ENCODE peak calls at places on chromosomes 6 and 20, in eight cellular contexts. One of them, this sample, is unnamed.

GRCh38 chr6:2999005-2999620 is 581 bp upstream of the NQO2 start:
- DNase-seq in left ventricle myocardium inferior: no peak
- DNase-seq in NCI-H524 treated with DMSO at 0.1 percent for 48 hours: peak
- DNase-seq in activated gamma-delta T cell: no peak
- DNase-seq in ACHN: peak
- DNase-seq in HuH-7: no peak
- DNase-seq in OCI-M1: peak
- DNase-seq in psoas muscle: peak
- DNase-seq in this sample: peak

GRCh38 chr20:59159091-59159821 is 4.4 kb upstream of the ZNF831 start:
- DNase-seq in left ventricle myocardium inferior: no peak
- DNase-seq in NCI-H524 treated with DMSO at 0.1 percent for 48 hours: no peak
- DNase-seq in activated gamma-delta T cell: peak
- DNase-seq in ACHN: no peak
- DNase-seq in HuH-7: no peak
- DNase-seq in OCI-M1: no peak
- DNase-seq in psoas muscle: no peak
- DNase-seq in this sample: no peak

GRCh38 chr6:1617466-1618304 is 8.0 kb downstream of the FOXC1 start:
- DNase-seq in left ventricle myocardium inferior: no peak
- DNase-seq in NCI-H524 treated with DMSO at 0.1 percent for 48 hours: no peak
- DNase-seq in activated gamma-delta T cell: no peak
- DNase-seq in ACHN: no peak
- DNase-seq in HuH-7: no peak
- DNase-seq in OCI-M1: no peak
- DNase-seq in psoas muscle: no peak
- DNase-seq in this sample: no peak

GRCh38 chr6:102736941-102737368 is 1343.4 kb downstream of the GRIK2 start:
- DNase-seq in left ventricle myocardium inferior: no peak
- DNase-seq in NCI-H524 treated with DMSO at 0.1 percent for 48 hours: no peak
- DNase-seq in activated gamma-delta T cell: no peak
- DNase-seq in ACHN: no peak
- DNase-seq in HuH-7: no peak
- DNase-seq in OCI-M1: no peak
- DNase-seq in psoas muscle: no peak
- DNase-seq in this sample: no peak

GRCh38 chr20:35885212-35885611 is 69.1 kb downstream of the SCAND1 start:
- DNase-seq in left ventricle myocardium inferior: no peak
- DNase-seq in NCI-H524 treated with DMSO at 0.1 percent for 48 hours: no peak
- DNase-seq in activated gamma-delta T cell: no peak
- DNase-seq in ACHN: no peak
- DNase-seq in HuH-7: no peak
- DNase-seq in OCI-M1: no peak
- DNase-seq in psoas muscle: no peak
- DNase-seq in this sample: no peak

GRCh38 chr6:35425284-35425683 is 26.9 kb upstream of the FANCE start:
- DNase-seq in left ventricle myocardium inferior: no peak
- DNase-seq in NCI-H524 treated with DMSO at 0.1 percent for 48 hours: no peak
- DNase-seq in activated gamma-delta T cell: no peak
- DNase-seq in ACHN: peak
- DNase-seq in HuH-7: no peak
- DNase-seq in OCI-M1: no peak
- DNase-seq in psoas muscle: no peak
- DNase-seq in this sample: no peak

GRCh38 chr6:150377211-150377781 is 8.5 kb downstream of the IYD start:
- DNase-seq in left ventricle myocardium inferior: no peak
- DNase-seq in NCI-H524 treated with DMSO at 0.1 percent for 48 hours: no peak
- DNase-seq in activated gamma-delta T cell: no peak
- DNase-seq in ACHN: peak
- DNase-seq in HuH-7: peak
- DNase-seq in OCI-M1: peak
- DNase-seq in psoas muscle: no peak
- DNase-seq in this sample: no peak

GRCh38 chr20:11935754-11936551 is 18.3 kb downstream of the BTBD3 start:
- DNase-seq in left ventricle myocardium inferior: no peak
- DNase-seq in NCI-H524 treated with DMSO at 0.1 percent for 48 hours: no peak
- DNase-seq in activated gamma-delta T cell: no peak
- DNase-seq in ACHN: no peak
- DNase-seq in HuH-7: peak
- DNase-seq in OCI-M1: no peak
- DNase-seq in psoas muscle: no peak
- DNase-seq in this sample: no peak

GRCh38 chr20:62918830-62919229 is 7.5 kb downstream of the DIDO1 start:
- DNase-seq in left ventricle myocardium inferior: no peak
- DNase-seq in NCI-H524 treated with DMSO at 0.1 percent for 48 hours: no peak
- DNase-seq in activated gamma-delta T cell: no peak
- DNase-seq in ACHN: no peak
- DNase-seq in HuH-7: no peak
- DNase-seq in OCI-M1: no peak
- DNase-seq in psoas muscle: no peak
- DNase-seq in this sample: no peak

GRCh38 chr6:138473144-138473543 is 26.1 kb downstream of the NHSL1 start:
- DNase-seq in left ventricle myocardium inferior: no peak
- DNase-seq in NCI-H524 treated with DMSO at 0.1 percent for 48 hours: no peak
- DNase-seq in activated gamma-delta T cell: no peak
- DNase-seq in ACHN: no peak
- DNase-seq in HuH-7: no peak
- DNase-seq in OCI-M1: no peak
- DNase-seq in psoas muscle: no peak
- DNase-seq in this sample: no peak

GRCh38 chr6:78598966-78599365 is 268.4 kb upstream of the IRAK1BP1 start:
- DNase-seq in left ventricle myocardium inferior: no peak
- DNase-seq in NCI-H524 treated with DMSO at 0.1 percent for 48 hours: no peak
- DNase-seq in activated gamma-delta T cell: no peak
- DNase-seq in ACHN: peak
- DNase-seq in HuH-7: no peak
- DNase-seq in OCI-M1: no peak
- DNase-seq in psoas muscle: no peak
- DNase-seq in this sample: no peak

GRCh38 chr20:43187476-43188233 is 2.1 kb downstream of the PTPRT start:
- DNase-seq in left ventricle myocardium inferior: peak
- DNase-seq in NCI-H524 treated with DMSO at 0.1 percent for 48 hours: no peak
- DNase-seq in activated gamma-delta T cell: no peak
- DNase-seq in ACHN: peak
- DNase-seq in HuH-7: peak
- DNase-seq in OCI-M1: peak
- DNase-seq in psoas muscle: peak
- DNase-seq in this sample: peak

GRCh38 chr20:62712606-62713005 is 4.0 kb downstream of the NTSR1 start:
- DNase-seq in left ventricle myocardium inferior: no peak
- DNase-seq in NCI-H524 treated with DMSO at 0.1 percent for 48 hours: no peak
- DNase-seq in activated gamma-delta T cell: no peak
- DNase-seq in ACHN: no peak
- DNase-seq in HuH-7: no peak
- DNase-seq in OCI-M1: no peak
- DNase-seq in psoas muscle: no peak
- DNase-seq in this sample: no peak

GRCh38 chr20:13396826-13397225 is 175.8 kb downstream of the ISM1 start:
- DNase-seq in left ventricle myocardium inferior: no peak
- DNase-seq in NCI-H524 treated with DMSO at 0.1 percent for 48 hours: no peak
- DNase-seq in activated gamma-delta T cell: no peak
- DNase-seq in ACHN: no peak
- DNase-seq in HuH-7: no peak
- DNase-seq in OCI-M1: no peak
- DNase-seq in psoas muscle: no peak
- DNase-seq in this sample: no peak

GRCh38 chr6:32522302-32523047 is 7.6 kb downstream of the HLA-DRB5 start:
- DNase-seq in left ventricle myocardium inferior: no peak
- DNase-seq in NCI-H524 treated with DMSO at 0.1 percent for 48 hours: no peak
- DNase-seq in activated gamma-delta T cell: no peak
- DNase-seq in ACHN: no peak
- DNase-seq in HuH-7: no peak
- DNase-seq in OCI-M1: no peak
- DNase-seq in psoas muscle: no peak
- DNase-seq in this sample: peak

GRCh38 chr20:48626226-48626937 is 201.4 kb downstream of the PREX1 start:
- DNase-seq in left ventricle myocardium inferior: no peak
- DNase-seq in NCI-H524 treated with DMSO at 0.1 percent for 48 hours: no peak
- DNase-seq in activated gamma-delta T cell: no peak
- DNase-seq in ACHN: no peak
- DNase-seq in HuH-7: no peak
- DNase-seq in OCI-M1: no peak
- DNase-seq in psoas muscle: no peak
- DNase-seq in this sample: no peak

GRCh38 chr6:134187751-134188150 is 130.2 kb downstream of the SGK1 start:
- DNase-seq in left ventricle myocardium inferior: no peak
- DNase-seq in NCI-H524 treated with DMSO at 0.1 percent for 48 hours: no peak
- DNase-seq in activated gamma-delta T cell: no peak
- DNase-seq in ACHN: no peak
- DNase-seq in HuH-7: no peak
- DNase-seq in OCI-M1: no peak
- DNase-seq in psoas muscle: no peak
- DNase-seq in this sample: no peak

GRCh38 chr20:21583486-21584168 is 69.8 kb upstream of the NKX2-2 start:
- DNase-seq in left ventricle myocardium inferior: no peak
- DNase-seq in NCI-H524 treated with DMSO at 0.1 percent for 48 hours: no peak
- DNase-seq in activated gamma-delta T cell: no peak
- DNase-seq in ACHN: no peak
- DNase-seq in HuH-7: no peak
- DNase-seq in OCI-M1: no peak
- DNase-seq in psoas muscle: no peak
- DNase-seq in this sample: no peak

GRCh38 chr20:44153636-44154043 is 33.3 kb downstream of the JPH2 start:
- DNase-seq in left ventricle myocardium inferior: no peak
- DNase-seq in NCI-H524 treated with DMSO at 0.1 percent for 48 hours: no peak
- DNase-seq in activated gamma-delta T cell: no peak
- DNase-seq in ACHN: no peak
- DNase-seq in HuH-7: no peak
- DNase-seq in OCI-M1: no peak
- DNase-seq in psoas muscle: no peak
- DNase-seq in this sample: no peak

GRCh38 chr6:13445005-13445743 is 42.2 kb downstream of the GFOD1 start:
- DNase-seq in left ventricle myocardium inferior: peak
- DNase-seq in NCI-H524 treated with DMSO at 0.1 percent for 48 hours: peak
- DNase-seq in activated gamma-delta T cell: no peak
- DNase-seq in ACHN: no peak
- DNase-seq in HuH-7: no peak
- DNase-seq in OCI-M1: no peak
- DNase-seq in psoas muscle: peak
- DNase-seq in this sample: peak

GRCh38 chr6:71733970-71734899 is 152.1 kb upstream of the RIMS1 start:
- DNase-seq in left ventricle myocardium inferior: no peak
- DNase-seq in NCI-H524 treated with DMSO at 0.1 percent for 48 hours: no peak
- DNase-seq in activated gamma-delta T cell: no peak
- DNase-seq in ACHN: no peak
- DNase-seq in HuH-7: no peak
- DNase-seq in OCI-M1: no peak
- DNase-seq in psoas muscle: no peak
- DNase-seq in this sample: no peak

This sample was measured in hepatocyte.